ENCODE peak calls at places on chromosomes 3 and 15, in seven cellular contexts. U is mesendoderm, Y is EL, A is Daoy, B is ACHN, J is SK-MEL-5, D is AG04450. P is an unnamed sample.

GRCh38 chr3:173938159-173938558 is 540.6 kb downstream of the NLGN1 start:
- DNase-seq in U (peak), Y (peak), A (peak), B (peak), J (no peak), D (no peak), P (no peak)

GRCh38 chr15:38620108-38620507 is 55.5 kb upstream of the RASGRP1 start:
- DNase-seq in U (no peak), Y (no peak), A (no peak), B (no peak), J (no peak), D (no peak), P (no peak)

GRCh38 chr3:178735032-178735674 is 198.9 kb downstream of the KCNMB2 start:
- DNase-seq in U (no peak), Y (no peak), A (no peak), B (no peak), J (no peak), D (no peak), P (no peak)

GRCh38 chr15:98268163-98268562 is 307.7 kb downstream of the ARRDC4 start:
- DNase-seq in U (no peak), Y (no peak), A (no peak), B (no peak), J (no peak), D (no peak), P (no peak)

GRCh38 chr3:39637807-39638206 is 170.3 kb downstream of the MOBP start:
- DNase-seq in U (peak), Y (peak), A (peak), B (peak), J (peak), D (no peak), P (peak)

GRCh38 chr15:42053914-42054313 is 33.1 kb upstream of the PLA2G4E start:
- DNase-seq in U (no peak), Y (no peak), A (no peak), B (no peak), J (no peak), D (no peak), P (no peak)

GRCh38 chr15:25671132-25671531 is 192.0 kb downstream of the ATP10A start:
- DNase-seq in U (no peak), Y (no peak), A (no peak), B (no peak), J (no peak), D (no peak), P (no peak)

GRCh38 chr3:94146455-94146854 is 83.6 kb downstream of the NSUN3 start:
- DNase-seq in U (no peak), Y (no peak), A (no peak), B (no peak), J (no peak), D (no peak), P (no peak)

GRCh38 chr3:103629391-103629790 is 1194.6 kb downstream of the ZPLD1 start:
- DNase-seq in U (no peak), Y (no peak), A (no peak), B (no peak), J (no peak), D (no peak), P (no peak)

GRCh38 chr3:187150599-187150998 is 11.3 kb upstream of the RPL39L start:
- DNase-seq in U (peak), Y (peak), A (no peak), B (peak), J (peak), D (no peak), P (no peak)

GRCh38 chr3:195081242-195081963 is 189.6 kb downstream of the XXYLT1 start:
- DNase-seq in U (no peak), Y (no peak), A (peak), B (peak), J (no peak), D (no peak), P (no peak)

GRCh38 chr3:29385056-29385455 is 104.2 kb downstream of the RBMS3 start:
- DNase-seq in U (no peak), Y (peak), A (peak), B (no peak), J (no peak), D (no peak), P (no peak)

GRCh38 chr15:96351801-96352593 is 21.5 kb downstream of the NR2F2 start:
- DNase-seq in U (no peak), Y (no peak), A (no peak), B (no peak), J (no peak), D (no peak), P (no peak)

GRCh38 chr3:94101860-94102259 is 39.0 kb downstream of the NSUN3 start:
- DNase-seq in U (no peak), Y (peak), A (no peak), B (peak), J (peak), D (no peak), P (peak)

GRCh38 chr3:141370065-141370533 is 1.8 kb downstream of the ZBTB38 start:
- DNase-seq in U (peak), Y (peak), A (peak), B (peak), J (peak), D (no peak), P (peak)

GRCh38 chr3:104598848-104599501 is 767.7 kb upstream of the ALCAM start:
- DNase-seq in U (no peak), Y (no peak), A (no peak), B (no peak), J (no peak), D (no peak), P (no peak)

GRCh38 chr3:5054098-5054497 is 68.0 kb upstream of the ARL8B start:
- DNase-seq in U (no peak), Y (no peak), A (no peak), B (no peak), J (no peak), D (no peak), P (no peak)

GRCh38 chr3:65402597-65402996 is 636.1 kb downstream of the MAGI1 start:
- DNase-seq in U (peak), Y (peak), A (peak), B (peak), J (no peak), D (peak), P (no peak)

GRCh38 chr3:13515786-13516783 is 32.8 kb upstream of the FBLN2 start:
- DNase-seq in U (no peak), Y (no peak), A (no peak), B (no peak), J (peak), D (no peak), P (peak)

GRCh38 chr3:156172536-156172935 is 52.2 kb downstream of the KCNAB1 start:
- DNase-seq in U (no peak), Y (no peak), A (no peak), B (no peak), J (no peak), D (no peak), P (no peak)

GRCh38 chr3:156449712-156450574 is 105.0 kb downstream of the SSR3 start:
- DNase-seq in U (peak), Y (peak), A (peak), B (peak), J (peak), D (no peak), P (peak)

GRCh38 chr3:141275032-141275422 is 43.4 kb downstream of the PXYLP1 start:
- DNase-seq in U (no peak), Y (peak), A (peak), B (no peak), J (no peak), D (no peak), P (no peak)

GRCh38 chr3:141128126-141128777 is 77.1 kb downstream of the SPSB4 start:
- DNase-seq in U (no peak), Y (no peak), A (no peak), B (no peak), J (no peak), D (no peak), P (no peak)

GRCh38 chr3:35773398-35773797 is 134.1 kb downstream of the ARPP21 start:
- DNase-seq in U (no peak), Y (no peak), A (no peak), B (no peak), J (no peak), D (no peak), P (no peak)

GRCh38 chr3:33218446-33219174 is at the start of gene SUSD5:
- DNase-seq in U (peak), Y (peak), A (peak), B (peak), J (peak), D (no peak), P (no peak)

GRCh38 chr3:192847918-192848317 is 69.7 kb downstream of the MB21D2 start:
- DNase-seq in U (no peak), Y (peak), A (no peak), B (no peak), J (no peak), D (peak), P (no peak)